ENCODE peak calls at places on chromosomes 1 and 21, in nine cellular contexts. X is MM.1S, V is neural progenitor cell, D is hepatocyte, F is GM23248, L is GM23338, U is HCT116, N is PC-3, R is SK-N-SH. B is an unnamed sample.

GRCh38 chr1:146012703-146013565 is 8.6 kb downstream of the HJV start:
- DNase-seq in V (peak; percentile 66), X (peak; percentile 81), D (peak; percentile 77), F (peak; percentile 93), R (peak; percentile 66), N (peak; percentile 96), L (peak; percentile 78), U (peak; percentile 83), B (peak; percentile 76)

GRCh38 chr21:38221594-38221993 is 35.2 kb upstream of the KCNJ15 start:
- DNase-seq in L (no peak), N (no peak), V (no peak), U (no peak), D (no peak), R (no peak), F (peak; percentile 60), X (no peak), B (no peak)

GRCh38 chr1:11062965-11063401 is 3.2 kb upstream of the SRM start:
- DNase-seq in U (no peak), X (no peak), N (no peak), D (no peak), R (no peak), V (no peak), L (no peak), F (peak; percentile 84), B (no peak)

GRCh38 chr1:169894424-169895145 is 889 bp upstream of the SCYL3 start:
- DNase-seq in D (peak; percentile 8), L (no peak), N (no peak), F (no peak), X (no peak), U (no peak), R (no peak), V (no peak), B (peak; percentile 6)

GRCh38 chr1:105102385-105102784 is 1352.7 kb downstream of the AMY1C start:
- DNase-seq in U (no peak), R (no peak), F (no peak), D (no peak), X (no peak), N (no peak), L (no peak), V (no peak), B (no peak)

GRCh38 chr1:108597041-108597440 is 37.1 kb downstream of the EEIG2 start:
- DNase-seq in R (no peak), F (no peak), V (no peak), D (no peak), U (no peak), L (no peak), X (no peak), N (no peak), B (no peak)

GRCh38 chr1:12173631-12174121 is 6.9 kb downstream of the TNFRSF1B start:
- DNase-seq in F (no peak), R (no peak), N (no peak), U (no peak), D (no peak), X (no peak), V (no peak), L (no peak), B (no peak)

GRCh38 chr1:11690669-11691301 is 725 bp upstream of the DRAXIN start:
- DNase-seq in R (peak; percentile 71), U (no peak), D (peak; percentile 72), F (no peak), X (no peak), N (no peak), L (peak; percentile 76), V (peak; percentile 88), B (no peak)

GRCh38 chr1:88528792-88529191 is 155.3 kb upstream of the PKN2 start:
- DNase-seq in F (no peak), R (no peak), L (no peak), D (no peak), X (no peak), V (no peak), N (peak; percentile 64), U (no peak), B (no peak)

GRCh38 chr1:48039088-48040049 is 42.2 kb upstream of the TRABD2B start:
- DNase-seq in N (no peak), X (no peak), L (peak; percentile 31), R (no peak), U (no peak), D (peak; percentile 41), V (no peak), F (no peak), B (no peak)

GRCh38 chr1:12810691-12811408 is 19.7 kb downstream of the PRAMEF1 start:
- DNase-seq in U (no peak), L (no peak), F (peak; percentile 67), X (no peak), R (no peak), D (no peak), V (no peak), N (peak; percentile 6), B (no peak)

GRCh38 chr1:197675475-197676324 is 99.6 kb downstream of the DENND1B start:
- DNase-seq in V (peak; percentile 29), D (peak; percentile 11), N (no peak), U (no peak), F (peak; percentile 52), X (no peak), R (no peak), L (peak; percentile 30), B (no peak)

GRCh38 chr1:77265180-77265579 is 16.6 kb upstream of the AK5 start:
- DNase-seq in D (no peak), U (no peak), N (no peak), R (no peak), F (no peak), X (no peak), L (peak; percentile 14), V (peak; percentile 11), B (no peak)

GRCh38 chr1:221327954-221328353 is 413.9 kb downstream of the DUSP10 start:
- DNase-seq in L (no peak), X (no peak), V (no peak), R (peak; percentile 50), U (no peak), N (no peak), D (no peak), F (no peak), B (no peak)

GRCh38 chr1:86912501-86912900 is 1.4 kb downstream of the SELENOF start:
- DNase-seq in X (no peak), D (peak; percentile 15), N (no peak), V (no peak), L (no peak), R (no peak), U (no peak), F (peak; percentile 47), B (peak; percentile 17)

GRCh38 chr1:86914635-86914997 is at the start of gene HS2ST1:
- DNase-seq in L (no peak), X (no peak), N (no peak), U (no peak), R (no peak), D (no peak), F (no peak), V (no peak), B (no peak)

GRCh38 chr1:86914998-86915736 is 732 bp downstream of the HS2ST1 start:
- DNase-seq in V (peak; percentile 87), X (peak; percentile 47), L (peak; percentile 84), R (peak; percentile 45), D (peak; percentile 71), F (peak; percentile 82), N (peak; percentile 56), U (no peak), B (peak; percentile 72)

GRCh38 chr1:86913896-86914634 is at the start of gene SELENOF:
- DNase-seq in N (peak; percentile 100), U (peak; percentile 100), F (peak; percentile 100), V (peak; percentile 100), X (peak; percentile 100), D (peak; percentile 100), R (peak; percentile 93), L (peak; percentile 100), B (peak; percentile 100)

DNA sequence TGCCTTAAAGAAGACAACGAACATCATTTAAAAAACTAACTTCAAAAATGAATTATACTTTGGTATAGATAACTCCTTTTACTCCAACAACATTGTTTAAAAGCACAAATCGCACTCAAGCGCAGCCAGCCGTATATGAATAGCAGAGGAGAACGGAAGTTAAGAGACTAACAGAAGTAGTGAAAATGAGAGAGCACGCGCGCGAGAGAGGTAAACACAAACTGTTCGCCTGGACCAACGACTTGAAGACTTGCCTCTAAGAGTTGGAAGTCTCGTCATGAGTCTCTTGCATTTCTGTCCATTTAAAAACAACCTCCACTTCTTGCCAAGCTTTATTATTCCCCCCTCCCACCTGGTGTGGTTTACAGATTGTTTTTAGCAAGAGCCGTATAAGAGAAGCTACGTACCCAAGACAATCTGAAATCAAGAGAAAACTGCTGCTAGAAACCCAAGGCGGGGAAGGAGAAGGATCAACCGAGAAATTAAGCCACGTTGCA is 479 bp downstream of the SELENOF start:
- DNase-seq in X (peak; percentile 62), L (peak; percentile 37), N (peak; percentile 34), F (peak; percentile 78), D (peak; percentile 68), U (no peak), V (peak; percentile 45), R (no peak), B (peak; percentile 78)
- TF ChIP-seq EZH2phosphoT487 in X (no peak), L (no peak), N (no peak), F (no peak), D (no peak), U (no peak), V (no peak), R (no peak), B (no peak)

DNA sequence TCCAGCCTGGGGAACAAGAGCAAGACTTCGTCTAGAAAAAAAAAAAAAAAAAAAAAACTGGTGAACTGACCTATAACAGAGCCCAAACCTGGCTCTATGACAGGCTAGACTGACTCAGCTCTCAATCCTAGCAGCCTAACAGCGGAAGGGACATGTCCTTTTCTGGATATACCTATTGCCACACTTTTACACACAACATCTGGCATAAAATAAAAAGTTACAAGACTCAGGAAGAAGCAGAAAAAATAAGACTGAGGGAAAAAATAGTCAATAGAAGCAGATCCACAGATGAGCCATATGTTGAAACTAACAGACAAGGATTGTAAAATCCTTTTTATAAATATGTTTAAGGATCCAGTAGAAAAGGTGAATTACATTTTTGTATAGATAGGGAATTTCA is 57.5 kb upstream of the IPO9 start:
- DNase-seq in R (no peak), U (no peak), N (no peak), V (no peak), L (no peak), F (peak; percentile 77), X (no peak), D (no peak), B (no peak)
- H3K27ac ChIP-seq in R (peak overlapping the region; percentile 56), U (no peak overlapping the region), N (no peak overlapping the region), V (no peak overlapping the region), L (no peak overlapping the region), F (peak overlapping the region; percentile 93), X (no peak overlapping the region), D (no peak overlapping the region), B (no peak overlapping the region)

DNA sequence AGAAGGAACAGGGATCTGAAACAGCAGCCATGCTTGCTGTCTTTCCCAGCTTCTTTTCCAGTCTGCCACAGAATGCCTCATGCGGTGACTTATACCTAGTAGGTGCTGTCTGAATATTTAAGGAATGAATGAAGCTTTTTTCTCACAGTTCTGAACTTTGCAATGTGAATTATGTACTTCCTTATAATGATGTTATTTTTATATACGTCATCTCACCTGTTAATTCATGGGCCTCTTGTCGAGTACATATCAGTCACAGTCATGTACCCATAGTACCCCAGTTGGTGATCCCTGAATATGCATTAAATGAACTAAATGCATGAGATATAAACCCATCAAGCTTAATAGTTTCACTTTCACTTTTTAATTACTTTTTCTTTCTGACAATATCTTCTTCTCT is 132.7 kb downstream of the NTNG1 start:
- DNase-seq in V (no peak), R (no peak), D (no peak), F (peak; percentile 23), U (no peak), X (no peak), L (no peak), N (no peak), B (no peak)
- TF ChIP-seq EZH2phosphoT487 in V (no peak), R (no peak), D (no peak), F (no peak), U (no peak), X (no peak), L (no peak), N (no peak), B (no peak)

GRCh38 chr21:33121715-33122475 is 52.0 kb downstream of the OLIG1 start:
- DNase-seq in F (peak; percentile 12), V (peak; percentile 58), N (peak; percentile 34), U (peak; percentile 72), R (peak; percentile 38), X (peak; percentile 13), D (no peak), L (peak; percentile 82), B (peak; percentile 56)
- H3K27ac ChIP-seq in F (no peak overlapping the region), V (no peak overlapping the region), N (no peak overlapping the region), U (no peak overlapping the region), R (no peak overlapping the region), X (no peak overlapping the region), D (no peak overlapping the region), L (no peak overlapping the region), B (no peak overlapping the region)

B was measured in OCI-LY7.